ENCODE peak calls at places on chromosomes 16 and 17, in seven cellular contexts. H is tibial artery; T is fibroblast of lung; I is CD4-positive, CD25-positive, alpha-beta regulatory T cell; B is Karpas-422; C is CD4-positive, alpha-beta memory T cell; W is aorta. Z is an unnamed sample. For H3K36me3, the result is how much of the 10 kb centered on the place peaks cover.

GRCh38 chr17:57021226-57021940 is 43.5 kb downstream of the SCPEP1 start:
- DNase-seq in W (no peak), C (no peak), B (no peak), I (no peak), T (no peak), H (peak), Z (no peak)

GRCh38 chr17:42574463-42574862 is 3.1 kb downstream of the PSMC3IP start:
- DNase-seq in W (no peak), H (no peak), C (no peak), B (no peak), I (no peak), T (no peak), Z (no peak)

GRCh38 chr16:88934066-88934667 is 42.8 kb downstream of the CBFA2T3 start:
- DNase-seq in H (no peak), W (no peak), T (no peak), I (no peak), C (no peak), B (no peak), Z (no peak)

GRCh38 chr17:29709861-29710849 is 87.4 kb upstream of the CORO6 start:
- DNase-seq in B (peak), T (peak), I (no peak), W (no peak), H (no peak), C (no peak), Z (no peak)

GRCh38 chr17:68248886-68249872 is 1.3 kb downstream of the AMZ2 start:
- DNase-seq in I (peak), C (peak), W (no peak), T (no peak), B (peak), H (no peak), Z (peak)

GRCh38 chr17:32102172-32102571 is 40.1 kb upstream of the RHOT1 start:
- DNase-seq in B (no peak), H (no peak), I (no peak), W (no peak), T (no peak), C (no peak), Z (no peak)

GRCh38 chr17:48751172-48751571 is 22.6 kb upstream of the HOXB13 start:
- DNase-seq in T (no peak), B (no peak), C (no peak), H (no peak), I (no peak), W (no peak), Z (no peak)

GRCh38 chr17:80652751-80653330 is 108.2 kb downstream of the RPTOR start:
- DNase-seq in B (no peak), I (no peak), C (no peak), H (no peak), W (no peak), T (no peak), Z (no peak)

GRCh38 chr16:30075503-30076275 is at the start of gene PPP4C:
- DNase-seq in I (peak), C (peak), T (peak), W (peak), B (peak), H (peak), Z (peak)

GRCh38 chr17:33896309-33896708 is 358.8 kb upstream of the CCL2 start:
- DNase-seq in W (no peak), C (no peak), B (no peak), H (no peak), I (no peak), T (no peak), Z (no peak)

GRCh38 chr17:33893192-33893591 is 361.9 kb upstream of the CCL2 start:
- DNase-seq in H (no peak), T (no peak), I (no peak), B (no peak), W (no peak), C (no peak), Z (no peak)

GRCh38 chr17:33901085-33901484 is 354.0 kb upstream of the CCL2 start:
- DNase-seq in I (no peak), B (no peak), C (no peak), T (no peak), W (no peak), H (no peak), Z (no peak)

GRCh38 chr17:33892677-33893076 is 362.4 kb upstream of the CCL2 start:
- DNase-seq in C (no peak), T (no peak), I (no peak), H (no peak), B (no peak), W (no peak), Z (no peak)

DNA sequence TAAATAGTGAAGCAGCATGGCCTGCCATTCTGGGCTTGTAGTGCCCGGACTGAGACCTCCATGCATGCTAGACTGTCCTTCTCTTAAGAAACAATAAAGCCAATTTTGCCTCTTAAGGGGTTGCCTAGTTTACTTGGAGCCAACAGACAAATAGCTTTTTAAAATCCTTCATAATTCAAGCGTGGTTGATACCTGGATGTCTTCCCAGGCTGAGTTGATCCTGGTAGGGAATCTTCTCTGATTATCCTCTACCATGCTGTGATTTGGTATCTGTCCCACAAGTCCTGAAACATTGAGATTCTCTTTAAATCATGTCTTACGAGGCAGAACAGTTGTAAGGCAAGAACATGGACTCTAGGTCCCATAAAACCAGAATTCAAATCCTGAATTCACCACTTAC is 359.6 kb upstream of the CCL2 start:
- DNase-seq in W (no peak), B (no peak), I (no peak), T (no peak), C (no peak), H (no peak), Z (no peak)
- H3K4me3 ChIP-seq in W (no peak), B (no peak), I (no peak), T (no peak), C (no peak), H (no peak), Z (no peak)

GRCh38 chr17:52298881-52299280 is 140.4 kb upstream of the CA10 start:
- DNase-seq in W (no peak), T (no peak), C (no peak), B (no peak), H (no peak), I (no peak), Z (no peak)
- H3K27ac ChIP-seq in W (no peak), T (no peak), C (no peak), B (no peak), H (no peak), I (no peak), Z (no peak)

GRCh38 chr17:82599674-82600661 is 48.3 kb downstream of the WDR45B start:
- DNase-seq in C (no peak), H (no peak), T (no peak), I (no peak), B (peak), W (no peak), Z (peak)
- H3K36me3 ChIP-seq in C (under half), H (half or more), T (under half), I (under half), B (under half), W (under half), Z (half or more)

GRCh38 chr16:2250652-2251280 is 621 bp downstream of the ECI1 start:
- DNase-seq in H (no peak), B (no peak), C (peak), W (no peak), I (peak), T (no peak), Z (no peak)
- H3K4me3 ChIP-seq in H (peak), B (peak), C (peak), W (peak), I (peak), T (peak), Z (peak)

DNA sequence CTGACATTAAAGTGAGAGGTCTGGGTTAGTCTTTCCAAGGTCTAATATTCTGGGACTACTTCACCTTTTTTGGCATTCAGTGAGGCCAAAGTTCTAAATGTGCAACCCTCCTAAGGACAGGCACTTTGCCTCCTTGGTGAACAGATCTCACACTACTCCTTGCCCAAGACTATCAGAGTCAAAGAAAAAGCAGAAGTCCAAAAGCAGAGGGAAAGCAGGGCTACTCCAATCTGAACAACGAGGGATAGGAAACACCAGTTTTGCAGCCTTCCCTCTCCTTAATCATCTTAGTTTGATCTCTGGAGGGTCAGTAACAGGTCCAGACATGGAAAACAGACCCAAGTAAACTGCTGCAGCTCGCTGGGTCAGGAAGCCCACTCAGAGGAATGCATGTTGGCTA is 30.0 kb downstream of the DCUN1D3 start:
- DNase-seq in B (no peak), I (no peak), W (no peak), C (no peak), T (no peak), H (no peak), Z (no peak)
- H3K27ac ChIP-seq in B (no peak), I (no peak), W (peak), C (no peak), T (no peak), H (peak), Z (no peak)

GRCh38 chr16:12540290-12540689 is 263.4 kb downstream of the CPPED1 start:
- DNase-seq in C (no peak), W (no peak), H (no peak), I (no peak), B (no peak), T (no peak), Z (no peak)
- H3K36me3 ChIP-seq in C (under half), W (under half), H (under half), I (under half), B (under half), T (under half), Z (under half)